ENCODE peak calls at places on chromosomes 11 and 22, in nine cellular contexts. W is body of pancreas; X is NCI-H345; Z is activated CD8-positive, alpha-beta T cell treated with anti-CD3 and anti-CD28 coated beads for 36 hours; L is ELR; D is AG10803; K is M059J; O is germinal center; F is Calu3. U is an unnamed sample.

GRCh38 chr11:76772100-76772782 is 10.9 kb upstream of the TSKU start:
- DNase-seq in W (no peak), X (no peak), Z (no peak), L (no peak), D (peak), K (no peak), O (no peak), F (no peak), U (no peak)

GRCh38 chr11:69022268-69022667 is 9.2 kb upstream of the MRGPRF start:
- DNase-seq in W (no peak), X (no peak), Z (no peak), L (no peak), D (no peak), K (no peak), O (no peak), F (no peak), U (no peak)

GRCh38 chr11:534592-535518 is 521 bp downstream of the HRAS start:
- DNase-seq in W (peak), X (peak), Z (peak), L (no peak), D (peak), K (no peak), O (peak), F (peak), U (peak)

GRCh38 chr22:33921576-33922181 is 1.4 kb upstream of the LARGE1 start:
- DNase-seq in W (peak), X (peak), Z (peak), L (no peak), D (peak), K (peak), O (peak), F (peak), U (peak)

GRCh38 chr22:29831958-29832357 is 6.1 kb downstream of the ASCC2 start:
- DNase-seq in W (no peak), X (no peak), Z (no peak), L (no peak), D (no peak), K (no peak), O (no peak), F (no peak), U (no peak)

GRCh38 chr11:115222218-115222862 is 281.9 kb downstream of the CADM1 start:
- DNase-seq in W (no peak), X (peak), Z (peak), L (peak), D (peak), K (peak), O (peak), F (no peak), U (peak)

GRCh38 chr22:17897411-17897810 is 123.1 kb upstream of the BID start:
- DNase-seq in W (no peak), X (no peak), Z (no peak), L (no peak), D (no peak), K (no peak), O (no peak), F (no peak), U (peak)

GRCh38 chr11:37449146-37449545 is 851.1 kb upstream of the RAG2 start:
- DNase-seq in W (no peak), X (no peak), Z (no peak), L (peak), D (peak), K (peak), O (no peak), F (peak), U (peak)

GRCh38 chr11:85809881-85810280 is 1.1 kb downstream of the SYTL2 start:
- DNase-seq in W (no peak), X (peak), Z (peak), L (peak), D (no peak), K (peak), O (peak), F (peak), U (no peak)

GRCh38 chr11:131957891-131958290 is 587.5 kb downstream of the NTM start:
- DNase-seq in W (no peak), X (no peak), Z (no peak), L (no peak), D (no peak), K (no peak), O (no peak), F (no peak), U (no peak)

U was measured in mammary epithelial cell.